ENCODE peak calls at places on chromosome 20, in four cellular contexts. One of them, this sample, is unnamed.

GRCh38 chr20:61223121-61223520 is 28.9 kb upstream of the CDH4 start:
- DNase-seq in HS-5: no peak
- DNase-seq in upper lobe of right lung: no peak
- DNase-seq in myocyte: no peak
- DNase-seq in this sample: no peak

GRCh38 chr20:19073584-19074198 is 138.8 kb upstream of the SLC24A3 start:
- DNase-seq in myocyte: no peak
- DNase-seq in HS-5: no peak
- DNase-seq in upper lobe of right lung: no peak
- DNase-seq in this sample: no peak

GRCh38 chr20:63750807-63751470 is 11.4 kb downstream of the SLC2A4RG start:
- DNase-seq in myocyte: no peak
- DNase-seq in upper lobe of right lung: no peak
- DNase-seq in HS-5: no peak
- DNase-seq in this sample: no peak

GRCh38 chr20:3202965-3203314 is 1.5 kb downstream of the DDRGK1 start:
- DNase-seq in myocyte: no peak
- DNase-seq in upper lobe of right lung: no peak
- DNase-seq in HS-5: no peak
- DNase-seq in this sample: no peak

GRCh38 chr20:29497261-29497671 is 1760.2 kb upstream of the DEFB115 start:
- DNase-seq in myocyte: no peak
- DNase-seq in HS-5: no peak
- DNase-seq in upper lobe of right lung: peak
- DNase-seq in this sample: peak

GRCh38 chr20:7094438-7094997 is 327.0 kb downstream of the BMP2 start:
- DNase-seq in upper lobe of right lung: no peak
- DNase-seq in myocyte: no peak
- DNase-seq in HS-5: no peak
- DNase-seq in this sample: no peak

GRCh38 chr20:36301359-36302119 is 4.6 kb upstream of the DLGAP4 start:
- DNase-seq in myocyte: no peak
- DNase-seq in upper lobe of right lung: no peak
- DNase-seq in HS-5: no peak
- DNase-seq in this sample: no peak

GRCh38 chr20:10919549-10920140 is 245.8 kb upstream of the JAG1 start:
- DNase-seq in upper lobe of right lung: no peak
- DNase-seq in HS-5: peak
- DNase-seq in myocyte: no peak
- DNase-seq in this sample: peak

GRCh38 chr20:53245581-53245980 is 273.4 kb downstream of the TSHZ2 start:
- DNase-seq in myocyte: no peak
- DNase-seq in upper lobe of right lung: no peak
- DNase-seq in HS-5: no peak
- DNase-seq in this sample: no peak

GRCh38 chr20:62025832-62026563 is 39.7 kb downstream of the TAF4 start:
- DNase-seq in upper lobe of right lung: no peak
- DNase-seq in HS-5: no peak
- DNase-seq in myocyte: no peak
- DNase-seq in this sample: no peak

GRCh38 chr20:14883324-14883723 is 545.9 kb upstream of the FLRT3 start:
- DNase-seq in HS-5: no peak
- DNase-seq in myocyte: peak
- DNase-seq in upper lobe of right lung: no peak
- DNase-seq in this sample: no peak

GRCh38 chr20:36093025-36093803 is 61.3 kb upstream of the EPB41L1 start:
- DNase-seq in myocyte: peak
- DNase-seq in HS-5: no peak
- DNase-seq in upper lobe of right lung: peak
- DNase-seq in this sample: peak

GRCh38 chr20:50747275-50747674 is 15.9 kb downstream of the PARD6B start:
- DNase-seq in HS-5: no peak
- DNase-seq in myocyte: no peak
- DNase-seq in upper lobe of right lung: no peak
- DNase-seq in this sample: no peak

GRCh38 chr20:36121981-36122930 is 32.3 kb upstream of the EPB41L1 start:
- DNase-seq in upper lobe of right lung: peak
- DNase-seq in HS-5: no peak
- DNase-seq in myocyte: no peak
- DNase-seq in this sample: no peak

This sample was measured in posterior vena cava.